ENCODE peak calls at places on chromosomes 3 and 15, in seven cellular contexts. One of them, this sample, is unnamed.

GRCh38 chr3:35648347-35648746 is 9.0 kb downstream of the ARPP21 start:
- DNase-seq in NCI-H1417 treated with DMSO at 0.1 percent for 48 hours: no peak
- DNase-seq in GM06990: no peak
- DNase-seq in effector CD4-positive, alpha-beta T cell: no peak
- DNase-seq in HepG2: no peak
- DNase-seq in RPMI7951: no peak
- DNase-seq in stimulated activated CD4-positive, alpha-beta T cell treated with anti-CD3 and anti-CD28 coated beads, Interleukin-2, amount 100 ng/mL, for 24 hours: no peak
- DNase-seq in this sample: no peak

GRCh38 chr3:37453393-37454391 is 279.3 kb upstream of the LRRFIP2 start:
- DNase-seq in GM06990: no peak
- DNase-seq in HepG2: peak
- DNase-seq in NCI-H1417 treated with DMSO at 0.1 percent for 48 hours: no peak
- DNase-seq in stimulated activated CD4-positive, alpha-beta T cell treated with anti-CD3 and anti-CD28 coated beads, Interleukin-2, amount 100 ng/mL, for 24 hours: no peak
- DNase-seq in RPMI7951: peak
- DNase-seq in effector CD4-positive, alpha-beta T cell: no peak
- DNase-seq in this sample: peak

GRCh38 chr15:79017953-79018352 is 72.6 kb downstream of the RASGRF1 start:
- DNase-seq in RPMI7951: no peak
- DNase-seq in effector CD4-positive, alpha-beta T cell: no peak
- DNase-seq in HepG2: no peak
- DNase-seq in stimulated activated CD4-positive, alpha-beta T cell treated with anti-CD3 and anti-CD28 coated beads, Interleukin-2, amount 100 ng/mL, for 24 hours: no peak
- DNase-seq in NCI-H1417 treated with DMSO at 0.1 percent for 48 hours: no peak
- DNase-seq in GM06990: no peak
- DNase-seq in this sample: no peak

GRCh38 chr3:151171145-151171544 is 31.9 kb downstream of the GPR171 start:
- DNase-seq in NCI-H1417 treated with DMSO at 0.1 percent for 48 hours: no peak
- DNase-seq in RPMI7951: no peak
- DNase-seq in stimulated activated CD4-positive, alpha-beta T cell treated with anti-CD3 and anti-CD28 coated beads, Interleukin-2, amount 100 ng/mL, for 24 hours: no peak
- DNase-seq in HepG2: peak
- DNase-seq in effector CD4-positive, alpha-beta T cell: peak
- DNase-seq in GM06990: peak
- DNase-seq in this sample: no peak

GRCh38 chr3:101484805-101485620 is 28.0 kb downstream of the SENP7 start:
- DNase-seq in GM06990: no peak
- DNase-seq in NCI-H1417 treated with DMSO at 0.1 percent for 48 hours: no peak
- DNase-seq in HepG2: no peak
- DNase-seq in stimulated activated CD4-positive, alpha-beta T cell treated with anti-CD3 and anti-CD28 coated beads, Interleukin-2, amount 100 ng/mL, for 24 hours: no peak
- DNase-seq in RPMI7951: peak
- DNase-seq in effector CD4-positive, alpha-beta T cell: no peak
- DNase-seq in this sample: no peak

GRCh38 chr3:47347217-47347801 is 33.5 kb upstream of the PTPN23 start:
- DNase-seq in stimulated activated CD4-positive, alpha-beta T cell treated with anti-CD3 and anti-CD28 coated beads, Interleukin-2, amount 100 ng/mL, for 24 hours: no peak
- DNase-seq in HepG2: no peak
- DNase-seq in RPMI7951: peak
- DNase-seq in effector CD4-positive, alpha-beta T cell: no peak
- DNase-seq in GM06990: peak
- DNase-seq in NCI-H1417 treated with DMSO at 0.1 percent for 48 hours: no peak
- DNase-seq in this sample: peak

GRCh38 chr15:81111018-81111417 is 23.1 kb upstream of the CFAP161 start:
- DNase-seq in HepG2: no peak
- DNase-seq in NCI-H1417 treated with DMSO at 0.1 percent for 48 hours: no peak
- DNase-seq in RPMI7951: no peak
- DNase-seq in GM06990: no peak
- DNase-seq in stimulated activated CD4-positive, alpha-beta T cell treated with anti-CD3 and anti-CD28 coated beads, Interleukin-2, amount 100 ng/mL, for 24 hours: no peak
- DNase-seq in effector CD4-positive, alpha-beta T cell: no peak
- DNase-seq in this sample: no peak

GRCh38 chr3:24344784-24345439 is 149.7 kb downstream of the THRB start:
- DNase-seq in effector CD4-positive, alpha-beta T cell: no peak
- DNase-seq in NCI-H1417 treated with DMSO at 0.1 percent for 48 hours: no peak
- DNase-seq in stimulated activated CD4-positive, alpha-beta T cell treated with anti-CD3 and anti-CD28 coated beads, Interleukin-2, amount 100 ng/mL, for 24 hours: no peak
- DNase-seq in GM06990: no peak
- DNase-seq in RPMI7951: peak
- DNase-seq in HepG2: no peak
- DNase-seq in this sample: no peak

GRCh38 chr15:58369261-58369699 is 62.5 kb upstream of the LIPC start:
- DNase-seq in stimulated activated CD4-positive, alpha-beta T cell treated with anti-CD3 and anti-CD28 coated beads, Interleukin-2, amount 100 ng/mL, for 24 hours: no peak
- DNase-seq in RPMI7951: peak
- DNase-seq in HepG2: peak
- DNase-seq in NCI-H1417 treated with DMSO at 0.1 percent for 48 hours: no peak
- DNase-seq in GM06990: no peak
- DNase-seq in effector CD4-positive, alpha-beta T cell: no peak
- DNase-seq in this sample: no peak

GRCh38 chr3:49620728-49621127 is 53.4 kb upstream of the APEH start:
- DNase-seq in NCI-H1417 treated with DMSO at 0.1 percent for 48 hours: no peak
- DNase-seq in GM06990: no peak
- DNase-seq in RPMI7951: no peak
- DNase-seq in effector CD4-positive, alpha-beta T cell: no peak
- DNase-seq in HepG2: no peak
- DNase-seq in stimulated activated CD4-positive, alpha-beta T cell treated with anti-CD3 and anti-CD28 coated beads, Interleukin-2, amount 100 ng/mL, for 24 hours: no peak
- DNase-seq in this sample: no peak

GRCh38 chr3:196268270-196269163 is 19.0 kb downstream of the PCYT1A start:
- DNase-seq in stimulated activated CD4-positive, alpha-beta T cell treated with anti-CD3 and anti-CD28 coated beads, Interleukin-2, amount 100 ng/mL, for 24 hours: no peak
- DNase-seq in RPMI7951: peak
- DNase-seq in NCI-H1417 treated with DMSO at 0.1 percent for 48 hours: no peak
- DNase-seq in effector CD4-positive, alpha-beta T cell: no peak
- DNase-seq in GM06990: no peak
- DNase-seq in HepG2: no peak
- DNase-seq in this sample: peak

GRCh38 chr3:16388850-16389411 is 123.9 kb downstream of the OXNAD1 start:
- DNase-seq in HepG2: no peak
- DNase-seq in GM06990: no peak
- DNase-seq in effector CD4-positive, alpha-beta T cell: no peak
- DNase-seq in NCI-H1417 treated with DMSO at 0.1 percent for 48 hours: no peak
- DNase-seq in RPMI7951: peak
- DNase-seq in stimulated activated CD4-positive, alpha-beta T cell treated with anti-CD3 and anti-CD28 coated beads, Interleukin-2, amount 100 ng/mL, for 24 hours: no peak
- DNase-seq in this sample: no peak

GRCh38 chr3:36688815-36689214 is 75.5 kb downstream of the DCLK3 start:
- DNase-seq in RPMI7951: no peak
- DNase-seq in HepG2: no peak
- DNase-seq in GM06990: no peak
- DNase-seq in NCI-H1417 treated with DMSO at 0.1 percent for 48 hours: no peak
- DNase-seq in effector CD4-positive, alpha-beta T cell: no peak
- DNase-seq in stimulated activated CD4-positive, alpha-beta T cell treated with anti-CD3 and anti-CD28 coated beads, Interleukin-2, amount 100 ng/mL, for 24 hours: no peak
- DNase-seq in this sample: no peak

GRCh38 chr15:94793641-94794040 is 562.3 kb downstream of the MCTP2 start:
- DNase-seq in RPMI7951: peak
- DNase-seq in effector CD4-positive, alpha-beta T cell: no peak
- DNase-seq in HepG2: no peak
- DNase-seq in stimulated activated CD4-positive, alpha-beta T cell treated with anti-CD3 and anti-CD28 coated beads, Interleukin-2, amount 100 ng/mL, for 24 hours: no peak
- DNase-seq in NCI-H1417 treated with DMSO at 0.1 percent for 48 hours: no peak
- DNase-seq in GM06990: no peak
- DNase-seq in this sample: no peak

GRCh38 chr3:65627102-65627501 is 411.6 kb downstream of the MAGI1 start:
- DNase-seq in GM06990: no peak
- DNase-seq in stimulated activated CD4-positive, alpha-beta T cell treated with anti-CD3 and anti-CD28 coated beads, Interleukin-2, amount 100 ng/mL, for 24 hours: no peak
- DNase-seq in NCI-H1417 treated with DMSO at 0.1 percent for 48 hours: no peak
- DNase-seq in RPMI7951: peak
- DNase-seq in HepG2: no peak
- DNase-seq in effector CD4-positive, alpha-beta T cell: no peak
- DNase-seq in this sample: no peak

GRCh38 chr3:175224051-175224450 is 364.9 kb downstream of the NAALADL2 start:
- DNase-seq in RPMI7951: no peak
- DNase-seq in NCI-H1417 treated with DMSO at 0.1 percent for 48 hours: no peak
- DNase-seq in effector CD4-positive, alpha-beta T cell: no peak
- DNase-seq in HepG2: peak
- DNase-seq in stimulated activated CD4-positive, alpha-beta T cell treated with anti-CD3 and anti-CD28 coated beads, Interleukin-2, amount 100 ng/mL, for 24 hours: no peak
- DNase-seq in GM06990: no peak
- DNase-seq in this sample: no peak

GRCh38 chr3:132285620-132285945 is 31.6 kb upstream of the ACP3 start:
- DNase-seq in NCI-H1417 treated with DMSO at 0.1 percent for 48 hours: no peak
- DNase-seq in GM06990: no peak
- DNase-seq in stimulated activated CD4-positive, alpha-beta T cell treated with anti-CD3 and anti-CD28 coated beads, Interleukin-2, amount 100 ng/mL, for 24 hours: no peak
- DNase-seq in RPMI7951: no peak
- DNase-seq in HepG2: no peak
- DNase-seq in effector CD4-positive, alpha-beta T cell: no peak
- DNase-seq in this sample: no peak

GRCh38 chr15:91380114-91380513 is 280.1 kb downstream of the SV2B start:
- DNase-seq in NCI-H1417 treated with DMSO at 0.1 percent for 48 hours: no peak
- DNase-seq in HepG2: no peak
- DNase-seq in GM06990: no peak
- DNase-seq in stimulated activated CD4-positive, alpha-beta T cell treated with anti-CD3 and anti-CD28 coated beads, Interleukin-2, amount 100 ng/mL, for 24 hours: no peak
- DNase-seq in effector CD4-positive, alpha-beta T cell: no peak
- DNase-seq in RPMI7951: no peak
- DNase-seq in this sample: no peak

GRCh38 chr15:39511915-39512260 is 69.0 kb upstream of the THBS1 start:
- DNase-seq in HepG2: no peak
- DNase-seq in NCI-H1417 treated with DMSO at 0.1 percent for 48 hours: no peak
- DNase-seq in stimulated activated CD4-positive, alpha-beta T cell treated with anti-CD3 and anti-CD28 coated beads, Interleukin-2, amount 100 ng/mL, for 24 hours: no peak
- DNase-seq in RPMI7951: peak
- DNase-seq in effector CD4-positive, alpha-beta T cell: no peak
- DNase-seq in GM06990: no peak
- DNase-seq in this sample: no peak

GRCh38 chr3:84685467-84685866 is 273.3 kb upstream of the CADM2 start:
- DNase-seq in HepG2: no peak
- DNase-seq in stimulated activated CD4-positive, alpha-beta T cell treated with anti-CD3 and anti-CD28 coated beads, Interleukin-2, amount 100 ng/mL, for 24 hours: no peak
- DNase-seq in GM06990: no peak
- DNase-seq in NCI-H1417 treated with DMSO at 0.1 percent for 48 hours: no peak
- DNase-seq in RPMI7951: no peak
- DNase-seq in effector CD4-positive, alpha-beta T cell: no peak
- DNase-seq in this sample: no peak

GRCh38 chr15:68994149-68994548 is 20.3 kb upstream of the NOX5 start:
- DNase-seq in GM06990: no peak
- DNase-seq in NCI-H1417 treated with DMSO at 0.1 percent for 48 hours: no peak
- DNase-seq in RPMI7951: peak
- DNase-seq in stimulated activated CD4-positive, alpha-beta T cell treated with anti-CD3 and anti-CD28 coated beads, Interleukin-2, amount 100 ng/mL, for 24 hours: no peak
- DNase-seq in effector CD4-positive, alpha-beta T cell: no peak
- DNase-seq in HepG2: no peak
- DNase-seq in this sample: no peak